ENCODE peak calls at places on chromosomes 16 and 17, in seven cellular contexts. B is aorta; T is fibroblast of mammary gland; R is HL-60; E is ovary; S is GM23248; V is CD8-positive, alpha-beta T cell. N is an unnamed sample.

GRCh38 chr16:89384282-89384681 is 106.1 kb downstream of the ANKRD11 start:
- DNase-seq in V (no peak), T (no peak), B (no peak), S (no peak), E (no peak), R (no peak), N (no peak)

GRCh38 chr17:81040791-81041337 is 5.9 kb downstream of the BAIAP2 start:
- DNase-seq in B (no peak), T (peak; percentile 33), V (no peak), E (no peak), R (no peak), S (peak; percentile 66), N (peak; percentile 21)

GRCh38 chr17:66493283-66494019 is 191.0 kb downstream of the PRKCA start:
- DNase-seq in E (no peak), V (no peak), B (no peak), R (peak; percentile 74), S (peak; percentile 88), T (peak; percentile 91), N (no peak)

GRCh38 chr17:17681744-17682292 is 560 bp downstream of the RAI1 start:
- DNase-seq in V (peak; percentile 38), S (peak; percentile 78), B (peak; percentile 86), R (no peak), T (no peak), E (peak; percentile 60), N (no peak)

GRCh38 chr17:7204828-7205461 is 14.7 kb downstream of the DLG4 start:
- DNase-seq in V (peak; percentile 96), B (peak; percentile 95), E (peak; percentile 93), S (peak; percentile 84), T (peak; percentile 80), R (no peak), N (peak; percentile 92)

GRCh38 chr17:4540224-4541040 is 14.8 kb downstream of the MYBBP1A start:
- DNase-seq in S (no peak), R (no peak), T (no peak), B (peak; percentile 79), V (no peak), E (no peak), N (no peak)

GRCh38 chr17:29682987-29683386 is 60.3 kb upstream of the CORO6 start:
- DNase-seq in B (no peak), E (no peak), S (no peak), R (no peak), V (no peak), T (no peak), N (no peak)

GRCh38 chr16:89895482-89896250 is 22.3 kb downstream of the TCF25 start:
- DNase-seq in T (no peak), S (no peak), E (no peak), V (no peak), R (no peak), B (no peak), N (no peak)

GRCh38 chr16:27639588-27640276 is 89.8 kb downstream of the KATNIP start:
- DNase-seq in S (peak; percentile 65), E (no peak), T (peak; percentile 63), R (peak; percentile 26), B (no peak), V (no peak), N (peak; percentile 36)

GRCh38 chr16:11251525-11252481 is 4.2 kb downstream of the SOCS1 start:
- DNase-seq in R (no peak), V (peak; percentile 80), E (peak; percentile 28), T (peak; percentile 70), S (peak; percentile 57), B (no peak), N (peak; percentile 60)

DNA sequence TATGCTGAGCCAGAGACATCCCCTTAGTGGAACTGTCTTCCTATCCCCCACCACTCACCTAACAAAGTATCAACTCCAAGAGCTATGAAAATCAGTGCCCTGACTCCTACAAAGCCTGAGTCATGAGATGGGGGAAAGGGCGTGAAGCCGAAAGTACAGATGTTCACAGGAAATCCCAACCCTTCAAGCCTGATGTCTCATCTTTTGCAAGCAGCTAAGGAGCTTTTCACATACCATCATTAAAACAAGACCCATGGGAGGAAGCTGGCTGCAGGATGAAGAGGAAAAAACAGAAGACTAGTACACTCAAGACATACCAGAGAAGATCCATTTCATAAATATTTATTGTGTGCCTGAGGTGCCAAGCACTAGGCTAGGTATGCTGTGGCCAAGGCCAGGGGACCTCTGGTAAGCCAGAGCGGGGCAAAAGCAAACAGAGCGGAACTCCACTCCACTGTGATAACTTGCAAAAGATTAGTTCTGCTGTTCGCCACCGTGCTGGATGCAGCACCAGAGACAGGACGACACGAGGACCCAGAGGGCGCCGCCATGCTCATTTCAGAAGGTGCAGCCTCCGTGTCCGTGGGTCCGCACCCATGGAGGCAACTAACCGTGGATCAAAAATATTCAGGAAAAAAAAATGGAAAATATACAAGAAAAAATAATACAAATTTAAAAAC is 4.5 kb upstream of the MNT start:
- DNase-seq in R (no peak), B (no peak), T (peak; percentile 97), S (peak; percentile 97), V (no peak), E (peak; percentile 3), N (no peak)
- H3K4me3 ChIP-seq in R (no peak overlapping the region), B (no peak overlapping the region), T (no peak overlapping the region), S (peak overlapping the region; percentile 4), V (no peak overlapping the region), E (no peak overlapping the region), N (no peak overlapping the region)

GRCh38 chr17:39979021-39979660 is 1.5 kb upstream of the PSMD3 start:
- DNase-seq in R (no peak), S (peak; percentile 97), B (no peak), T (peak; percentile 89), V (no peak), E (no peak), N (no peak)
- H3K4me3 ChIP-seq in R (no peak overlapping the region), S (peak overlapping the region; percentile 98), B (no peak overlapping the region), T (peak overlapping the region; percentile 1), V (no peak overlapping the region), E (no peak overlapping the region), N (no peak overlapping the region)

DNA sequence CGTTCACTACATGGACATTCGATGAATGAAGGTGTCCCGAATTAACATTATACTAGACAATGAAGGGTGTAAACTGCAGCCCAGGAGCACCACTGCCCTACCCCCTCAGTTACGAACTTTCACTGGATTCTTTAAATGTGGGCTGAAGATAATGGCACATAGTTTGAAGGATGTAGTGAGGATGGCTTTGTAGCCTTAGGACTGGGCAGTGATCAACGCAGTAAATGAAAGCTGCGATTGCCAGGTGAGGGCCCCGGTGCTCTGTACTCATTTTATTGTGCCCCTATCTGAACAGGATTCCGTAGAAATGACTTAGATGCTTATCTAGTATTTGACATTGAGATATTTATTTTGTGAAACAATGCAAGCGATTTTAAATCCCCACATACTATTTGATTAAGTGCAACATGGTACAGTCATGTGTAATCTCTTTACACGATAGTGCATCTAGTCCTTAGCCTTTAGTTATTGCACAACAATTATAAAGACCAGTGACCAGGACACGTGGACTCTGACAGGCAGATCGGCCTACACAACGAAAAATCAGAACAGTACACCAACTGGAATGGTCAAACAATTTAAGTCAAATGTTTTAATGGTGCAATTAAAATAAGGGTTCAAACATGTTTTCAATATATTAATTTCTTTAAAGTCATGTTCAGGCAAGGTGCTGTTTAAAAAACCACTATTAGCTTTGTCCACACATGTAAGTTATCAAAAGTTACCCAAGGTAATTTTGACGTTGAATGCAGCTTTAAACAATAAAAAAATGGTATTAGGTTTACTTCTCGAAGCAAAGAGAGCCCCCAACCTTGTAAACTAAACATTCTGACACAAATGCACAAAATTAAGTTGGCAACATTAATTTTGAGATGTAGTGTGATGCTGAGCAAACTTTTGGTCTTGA is 17.4 kb upstream of the ERN1 start:
- DNase-seq in R (no peak), S (peak; percentile 36), T (peak; percentile 76), V (no peak), E (no peak), B (no peak), N (no peak)
- H3K4me3 ChIP-seq in R (peak overlapping the region; percentile 74), S (peak overlapping the region; percentile 85), T (peak overlapping the region; percentile 88), V (peak overlapping the region; percentile 74), E (peak overlapping the region; percentile 73), B (peak overlapping the region; percentile 69), N (peak overlapping the region; percentile 90)

DNA sequence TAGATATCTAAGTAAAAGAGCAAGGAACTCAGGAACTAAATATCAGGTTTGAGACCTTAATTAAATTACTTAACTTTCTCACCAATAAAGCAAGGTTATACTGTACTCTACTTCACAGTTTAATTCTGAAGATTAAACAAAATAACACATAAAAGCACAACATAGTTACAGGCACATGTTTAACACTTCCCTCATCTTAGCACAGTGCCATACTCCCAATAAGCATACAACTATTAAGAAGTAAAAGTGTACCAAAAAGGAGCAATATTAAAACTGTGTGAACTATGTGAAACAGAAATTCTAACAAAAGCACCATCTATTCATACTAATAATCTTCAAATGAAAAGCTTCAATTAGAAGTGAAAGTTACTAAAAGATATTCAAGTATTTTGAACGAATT is 2.2 kb downstream of the APPBP2 start:
- DNase-seq in T (no peak), B (no peak), E (no peak), V (no peak), R (no peak), S (no peak), N (no peak)
- H3K4me3 ChIP-seq in T (peak overlapping the region; percentile 99), B (peak overlapping the region; percentile 24), E (peak overlapping the region; percentile 81), V (peak overlapping the region; percentile 85), R (peak overlapping the region; percentile 86), S (peak overlapping the region; percentile 94), N (no peak overlapping the region)

GRCh38 chr17:63426917-63427308 is 19.2 kb downstream of the CYB561 start:
- DNase-seq in T (no peak), R (no peak), S (no peak), V (no peak), B (no peak), E (no peak), N (no peak)
- H3K4me3 ChIP-seq in T (no peak overlapping the region), R (no peak overlapping the region), S (no peak overlapping the region), V (no peak overlapping the region), B (no peak overlapping the region), E (no peak overlapping the region), N (no peak overlapping the region)

GRCh38 chr16:18969050-18969854 is 14.5 kb upstream of the TMC7 start:
- DNase-seq in B (peak; percentile 96), V (peak; percentile 83), E (peak; percentile 67), R (peak; percentile 24), T (peak; percentile 77), S (peak; percentile 85), N (peak; percentile 51)
- H3K4me3 ChIP-seq in B (no peak overlapping the region), V (no peak overlapping the region), E (no peak overlapping the region), R (peak overlapping the region; percentile 8), T (peak overlapping the region; percentile 44), S (peak overlapping the region; percentile 70), N (peak overlapping the region; percentile 29)

DNA sequence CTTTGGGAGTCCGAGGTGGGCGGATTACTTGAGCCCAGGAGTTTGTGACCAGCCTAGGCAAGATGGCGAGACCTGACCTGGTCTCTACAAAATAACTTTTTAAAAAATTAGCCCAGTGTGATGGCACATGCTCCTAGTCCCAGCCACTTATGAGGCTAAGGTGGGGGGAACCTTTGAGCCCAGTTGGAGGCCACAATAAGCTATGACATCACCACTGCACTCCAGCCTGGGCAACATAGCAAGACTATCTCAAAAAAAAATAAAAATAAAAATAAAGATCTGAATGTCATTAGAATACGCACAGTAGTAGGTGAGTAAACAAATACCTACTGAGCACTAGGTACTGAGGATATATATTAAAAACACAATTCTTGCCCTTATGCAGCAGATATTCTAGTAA is 3.1 kb downstream of the SIAH1 start:
- DNase-seq in E (no peak), V (no peak), R (no peak), S (no peak), T (no peak), B (no peak), N (no peak)
- H3K4me3 ChIP-seq in E (no peak overlapping the region), V (no peak overlapping the region), R (no peak overlapping the region), S (peak overlapping the region; percentile 90), T (no peak overlapping the region), B (no peak overlapping the region), N (no peak overlapping the region)

GRCh38 chr16:48558269-48558915 is 51.6 kb downstream of the N4BP1 start:
- DNase-seq in V (no peak), T (peak; percentile 52), E (no peak), R (peak; percentile 73), B (no peak), S (peak; percentile 85), N (no peak)
- H3K4me3 ChIP-seq in V (no peak overlapping the region), T (no peak overlapping the region), E (no peak overlapping the region), R (peak overlapping the region; percentile 27), B (no peak overlapping the region), S (peak overlapping the region; percentile 51), N (no peak overlapping the region)

GRCh38 chr16:35732046-35732810 is 2272.8 kb downstream of the TP53TG3F start:
- DNase-seq in R (no peak), V (no peak), B (no peak), S (no peak), T (no peak), E (no peak), N (no peak)
- H3K4me3 ChIP-seq in R (no peak overlapping the region), V (no peak overlapping the region), B (no peak overlapping the region), S (no peak overlapping the region), T (no peak overlapping the region), E (no peak overlapping the region), N (no peak overlapping the region)

N was measured in Jurkat, Clone E6-1.